ENCODE peak calls at places on chromosome 14, in six cellular contexts. S, W, E, U, A and F are unnamed samples.

GRCh38 chr14:104523546-104523935 is 56.0 kb upstream of the C14orf180 start:
- DNase-seq in S (no peak), W (peak), E (no peak), U (no peak), A (no peak), F (no peak)

GRCh38 chr14:40199101-40199500 is 766.9 kb upstream of the FBXO33 start:
- DNase-seq in S (no peak), W (no peak), E (no peak), U (no peak), A (no peak), F (no peak)

GRCh38 chr14:97113339-97113738 is 316.2 kb downstream of the VRK1 start:
- DNase-seq in S (no peak), W (no peak), E (no peak), U (no peak), A (no peak), F (no peak)

GRCh38 chr14:71467419-71467818 is 464.8 kb upstream of the RGS6 start:
- DNase-seq in S (peak), W (no peak), E (peak), U (no peak), A (no peak), F (no peak)

GRCh38 chr14:96138241-96138640 is 66.4 kb upstream of the BDKRB2 start:
- DNase-seq in S (no peak), W (no peak), E (no peak), U (no peak), A (no peak), F (no peak)

GRCh38 chr14:22419620-22420019 is 169.4 kb downstream of the DAD1 start:
- DNase-seq in S (no peak), W (no peak), E (no peak), U (no peak), A (no peak), F (no peak)

GRCh38 chr14:83473416-83473815 is 1939.8 kb upstream of the SEL1L start:
- DNase-seq in S (no peak), W (no peak), E (no peak), U (no peak), A (no peak), F (no peak)

GRCh38 chr14:41229824-41230223 is 376.9 kb upstream of the LRFN5 start:
- DNase-seq in S (no peak), W (no peak), E (no peak), U (no peak), A (no peak), F (no peak)

GRCh38 chr14:50064993-50065392 is 51.4 kb downstream of the VCPKMT start:
- DNase-seq in S (no peak), W (peak), E (no peak), U (no peak), A (peak), F (no peak)

GRCh38 chr14:95073947-95074346 is 83.4 kb downstream of the DICER1 start:
- DNase-seq in S (no peak), W (no peak), E (no peak), U (no peak), A (peak), F (no peak)

GRCh38 chr14:75273272-75274044 is 5.2 kb upstream of the FOS start:
- DNase-seq in S (no peak), W (no peak), E (no peak), U (no peak), A (peak), F (no peak)

GRCh38 chr14:104926619-104927431 is 2.1 kb downstream of the PLD4 start:
- DNase-seq in S (no peak), W (peak), E (no peak), U (no peak), A (no peak), F (no peak)

GRCh38 chr14:55327179-55327578 is 56.0 kb downstream of the FBXO34 start:
- DNase-seq in S (no peak), W (peak), E (no peak), U (no peak), A (no peak), F (no peak)

GRCh38 chr14:35944847-35945246 is 118.7 kb downstream of the BRMS1L start:
- DNase-seq in S (no peak), W (no peak), E (no peak), U (peak), A (no peak), F (no peak)
- TF ChIP-seq CTCF in S (no peak), W (no peak), E (no peak), U (no peak), A (no peak), F (no peak)

GRCh38 chr14:32205984-32206383 is 2.9 kb upstream of the RNU6-8 start:
- DNase-seq in S (no peak), W (no peak), E (no peak), U (no peak), A (no peak), F (no peak)
- TF ChIP-seq CTCF in S (no peak), W (no peak), E (no peak), U (no peak), A (no peak), F (no peak)

GRCh38 chr14:101504096-101504948 is 57.0 kb upstream of the DIO3 start:
- DNase-seq in S (no peak), W (no peak), E (no peak), U (no peak), A (no peak), F (no peak)
- TF ChIP-seq CTCF in S (no peak), W (no peak), E (no peak), U (no peak), A (no peak), F (no peak)

GRCh38 chr14:68654471-68654941 is 138.4 kb downstream of the ZFP36L1 start:
- DNase-seq in S (no peak), W (no peak), E (no peak), U (no peak), A (peak), F (no peak)
- TF ChIP-seq CTCF in S (no peak), W (no peak), E (no peak), U (no peak), A (no peak), F (no peak)

GRCh38 chr14:67892466-67893120 is 73.0 kb downstream of the RAD51B start:
- DNase-seq in S (no peak), W (no peak), E (no peak), U (no peak), A (no peak), F (no peak)
- TF ChIP-seq CTCF in S (no peak), W (no peak), E (no peak), U (no peak), A (no peak), F (no peak)

GRCh38 chr14:85532981-85533820 is 3.3 kb downstream of the FLRT2 start:
- DNase-seq in S (no peak), W (no peak), E (no peak), U (no peak), A (peak), F (no peak)
- TF ChIP-seq CTCF in S (no peak), W (no peak), E (no peak), U (no peak), A (no peak), F (no peak)

GRCh38 chr14:73167727-73168126 is 31.4 kb downstream of the PSEN1 start:
- DNase-seq in S (no peak), W (no peak), E (no peak), U (no peak), A (no peak), F (no peak)

GRCh38 chr14:73168274-73168673 is 32.0 kb downstream of the PSEN1 start:
- DNase-seq in S (no peak), W (no peak), E (no peak), U (no peak), A (no peak), F (no peak)

GRCh38 chr14:73162271-73162670 is 26.0 kb downstream of the PSEN1 start:
- DNase-seq in S (no peak), W (no peak), E (no peak), U (no peak), A (no peak), F (no peak)

GRCh38 chr14:73168691-73169090 is 32.4 kb downstream of the PSEN1 start:
- DNase-seq in S (no peak), W (no peak), E (no peak), U (no peak), A (no peak), F (no peak)

GRCh38 chr14:73166399-73166798 is 30.1 kb downstream of the PSEN1 start:
- DNase-seq in S (no peak), W (no peak), E (no peak), U (no peak), A (no peak), F (no peak)
- TF ChIP-seq CTCF in S (no peak), W (no peak), E (no peak), U (no peak), A (no peak), F (no peak)